ENCODE peak calls at places on chromosomes 16 and 17, in six cellular contexts. T, L, Z, E, U and O are unnamed samples.
A peak's percentile ranks its signal among the peaks of the same experiment; 100 is the strongest.

GRCh38 chr16:67438098-67438791 is 7.3 kb downstream of the HSD11B2 start:
- DNase-seq in T (no peak), L (no peak), Z (no peak), E (no peak), U (no peak), O (no peak)

GRCh38 chr17:3636908-3637373 is 381 bp downstream of the CTNS start:
- DNase-seq in T (no peak), L (no peak), Z (no peak), E (no peak), U (no peak), O (no peak)

GRCh38 chr17:40598928-40599627 is 33.8 kb upstream of the CCR7 start:
- DNase-seq in T (peak; percentile 45), L (no peak), Z (peak; percentile 68), E (peak; percentile 37), U (no peak), O (no peak)

GRCh38 chr16:89919535-89920406 is 1.1 kb downstream of the MC1R start:
- DNase-seq in T (no peak), L (no peak), Z (no peak), E (no peak), U (no peak), O (no peak)

GRCh38 chr16:66653581-66654350 is 42.8 kb downstream of the CMTM4 start:
- DNase-seq in T (no peak), L (no peak), Z (no peak), E (no peak), U (no peak), O (no peak)

GRCh38 chr17:61903251-61903650 is 24.5 kb downstream of the INTS2 start:
- DNase-seq in T (no peak), L (no peak), Z (no peak), E (no peak), U (no peak), O (no peak)

GRCh38 chr16:55152875-55153390 is 171.1 kb upstream of the IRX6 start:
- DNase-seq in T (no peak), L (no peak), Z (no peak), E (no peak), U (no peak), O (no peak)

GRCh38 chr17:52965856-52966255 is 807.3 kb upstream of the CA10 start:
- DNase-seq in T (no peak), L (no peak), Z (no peak), E (no peak), U (no peak), O (no peak)

GRCh38 chr16:77193377-77193776 is 2.4 kb downstream of the MON1B start:
- DNase-seq in T (no peak), L (no peak), Z (no peak), E (no peak), U (no peak), O (no peak)

GRCh38 chr16:29645699-29646187 is 17.3 kb upstream of the SPN start:
- DNase-seq in T (no peak), L (no peak), Z (no peak), E (no peak), U (peak; percentile 49), O (no peak)

GRCh38 chr16:23784811-23785447 is 30.1 kb downstream of the CHP2 start:
- DNase-seq in T (no peak), L (no peak), Z (no peak), E (peak; percentile 9), U (no peak), O (no peak)

GRCh38 chr17:41725134-41725533 is 9.3 kb downstream of the HAP1 start:
- DNase-seq in T (no peak), L (no peak), Z (no peak), E (no peak), U (no peak), O (no peak)

GRCh38 chr17:39236981-39237441 is 11.3 kb upstream of the STAC2 start:
- DNase-seq in T (no peak), L (no peak), Z (no peak), E (no peak), U (no peak), O (no peak)

GRCh38 chr16:16029431-16030011 is 80.1 kb downstream of the ABCC1 start:
- DNase-seq in T (no peak), L (no peak), Z (no peak), E (peak; percentile 68), U (no peak), O (no peak)

GRCh38 chr17:65674246-65675045 is 113.0 kb upstream of the AXIN2 start:
- DNase-seq in T (no peak), L (no peak), Z (peak; percentile 13), E (no peak), U (no peak), O (no peak)

GRCh38 chr16:2475413-2476344 is 752 bp downstream of the TBC1D24 start:
- DNase-seq in T (no peak), L (peak; percentile 53), Z (peak; percentile 63), E (no peak), U (no peak), O (no peak)

GRCh38 chr16:2473999-2474876 is 689 bp upstream of the TBC1D24 start:
- DNase-seq in T (no peak), L (peak; percentile 60), Z (peak; percentile 54), E (peak; percentile 27), U (no peak), O (peak; percentile 81)

GRCh38 chr16:2476345-2476720 is 1.4 kb downstream of the TBC1D24 start:
- DNase-seq in T (no peak), L (no peak), Z (no peak), E (no peak), U (no peak), O (no peak)

GRCh38 chr16:2473425-2473926 is 1.5 kb upstream of the TBC1D24 start:
- DNase-seq in T (no peak), L (no peak), Z (no peak), E (no peak), U (no peak), O (no peak)

DNA sequence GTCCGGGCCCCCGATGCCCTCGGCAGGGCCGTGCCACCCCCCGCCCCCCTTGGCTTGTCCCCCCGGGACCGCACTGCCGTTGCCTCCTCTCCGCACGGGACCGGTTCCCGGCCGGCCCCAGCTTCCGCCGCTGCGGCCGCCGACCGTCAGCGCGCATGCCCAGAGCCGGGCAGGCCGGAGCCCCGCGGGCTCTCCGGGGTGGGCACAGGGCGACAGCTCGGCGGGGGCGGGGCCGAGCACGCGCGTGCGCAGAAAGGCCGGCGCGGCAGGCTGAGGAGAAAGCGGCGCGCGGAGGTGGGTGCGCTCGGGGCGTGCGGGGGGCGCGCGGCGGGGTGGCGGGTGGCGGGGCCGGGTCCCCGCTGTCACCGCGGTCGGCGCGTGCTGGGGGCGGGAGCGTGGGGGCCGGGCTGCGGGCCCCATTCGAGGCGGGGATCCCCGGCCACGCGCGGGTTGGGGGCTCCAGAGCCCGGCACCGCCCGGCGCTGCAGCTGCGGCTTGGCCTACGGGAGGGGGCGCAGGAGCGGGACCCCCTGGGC is at the start of gene TBC1D24:
- DNase-seq in T (peak; percentile 77), L (peak; percentile 90), Z (peak; percentile 87), E (peak; percentile 72), U (peak; percentile 50), O (peak; percentile 100)
- TF ChIP-seq POLR2A in T (peak; percentile 25), L (no peak), Z (no peak), E (peak; percentile 40), U (peak; percentile 14), O (peak; percentile 92)

GRCh38 chr17:37359682-37360188 is 16.1 kb upstream of the C17orf78 start:
- DNase-seq in T (peak; percentile 25), L (no peak), Z (no peak), E (peak; percentile 11), U (no peak), O (no peak)

GRCh38 chr17:37360632-37361031 is 15.2 kb upstream of the C17orf78 start:
- DNase-seq in T (no peak), L (no peak), Z (no peak), E (peak; percentile 25), U (no peak), O (no peak)

GRCh38 chr17:37361543-37361942 is 14.2 kb upstream of the C17orf78 start:
- DNase-seq in T (peak; percentile 37), L (no peak), Z (no peak), E (no peak), U (no peak), O (no peak)

GRCh38 chr17:37358830-37359681 is 16.7 kb upstream of the C17orf78 start:
- DNase-seq in T (peak; percentile 77), L (peak; percentile 95), Z (peak; percentile 97), E (peak; percentile 86), U (peak; percentile 86), O (peak; percentile 96)

GRCh38 chr17:37358098-37358829 is 17.5 kb upstream of the C17orf78 start:
- DNase-seq in T (peak; percentile 32), L (peak; percentile 43), Z (peak; percentile 69), E (peak; percentile 44), U (no peak), O (peak; percentile 53)
- TF ChIP-seq POLR2A in T (no peak), L (no peak), Z (no peak), E (no peak), U (no peak), O (peak; percentile 9)

DNA sequence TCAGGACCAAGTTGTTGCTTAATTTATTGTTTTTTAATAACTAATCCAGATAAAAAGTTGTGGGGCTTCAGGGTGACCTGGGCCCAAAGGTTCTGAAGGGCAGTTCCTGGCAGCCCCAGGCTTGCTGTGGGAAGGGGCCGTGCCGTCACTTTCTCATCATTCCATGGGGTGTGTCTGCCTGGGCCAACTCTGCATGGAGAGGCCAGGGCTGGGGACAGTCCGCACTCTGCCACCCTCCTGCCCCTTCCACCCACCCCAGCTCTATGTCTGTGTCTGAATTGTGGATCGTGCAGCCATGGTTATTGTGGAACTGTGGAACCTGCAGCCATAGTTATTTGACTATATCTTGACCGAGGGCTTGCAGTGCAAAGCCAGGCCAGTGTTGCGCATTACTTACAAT is 4.0 kb downstream of the LIMD2 start:
- DNase-seq in T (no peak), L (no peak), Z (no peak), E (no peak), U (no peak), O (no peak)
- TF ChIP-seq POLR2A in T (no peak), L (no peak), Z (no peak), E (no peak), U (no peak), O (no peak)

GRCh38 chr16:78605548-78606097 is 506.2 kb downstream of the WWOX start:
- DNase-seq in T (no peak), L (no peak), Z (no peak), E (no peak), U (no peak), O (no peak)
- TF ChIP-seq POLR2A in T (no peak), L (no peak), Z (no peak), E (no peak), U (no peak), O (no peak)